ENCODE peak calls at places on chromosome 4, in ten cellular contexts. One of them, this sample, is unnamed.
A peak's percentile ranks its signal among the peaks of the same experiment; 100 is the strongest.

GRCh38 chr4:169707958-169708643 is 49.6 kb downstream of the HPF1 start:
- DNase-seq in GM20000: no peak
- DNase-seq in naive thymus-derived CD8-positive, alpha-beta T cell: no peak
- DNase-seq in stimulated activated naive CD4-positive, alpha-beta T cell: no peak
- DNase-seq in MCF 10A: no peak
- DNase-seq in fibroblast of the aortic adventitia: peak; percentile 93
- DNase-seq in NCI-H1092 treated with DMSO at 0.1 percent for 48 hours: no peak
- DNase-seq in myocyte: no peak
- DNase-seq in endothelial cell: no peak
- DNase-seq in effector CD4-positive, alpha-beta T cell: no peak
- DNase-seq in this sample: no peak

GRCh38 chr4:139654516-139654915 is 11.1 kb upstream of the MGST2 start:
- DNase-seq in GM20000: no peak
- DNase-seq in naive thymus-derived CD8-positive, alpha-beta T cell: no peak
- DNase-seq in stimulated activated naive CD4-positive, alpha-beta T cell: no peak
- DNase-seq in MCF 10A: no peak
- DNase-seq in fibroblast of the aortic adventitia: no peak
- DNase-seq in NCI-H1092 treated with DMSO at 0.1 percent for 48 hours: no peak
- DNase-seq in myocyte: no peak
- DNase-seq in endothelial cell: no peak
- DNase-seq in effector CD4-positive, alpha-beta T cell: no peak
- DNase-seq in this sample: no peak

GRCh38 chr4:187996502-187997177 is 1.1 kb downstream of the ZFP42 start:
- DNase-seq in GM20000: no peak
- DNase-seq in naive thymus-derived CD8-positive, alpha-beta T cell: no peak
- DNase-seq in stimulated activated naive CD4-positive, alpha-beta T cell: no peak
- DNase-seq in MCF 10A: no peak
- DNase-seq in fibroblast of the aortic adventitia: no peak
- DNase-seq in NCI-H1092 treated with DMSO at 0.1 percent for 48 hours: no peak
- DNase-seq in myocyte: no peak
- DNase-seq in endothelial cell: no peak
- DNase-seq in effector CD4-positive, alpha-beta T cell: no peak
- DNase-seq in this sample: no peak

GRCh38 chr4:56410247-56410646 is 23.0 kb upstream of the AASDH start:
- DNase-seq in GM20000: no peak
- DNase-seq in naive thymus-derived CD8-positive, alpha-beta T cell: no peak
- DNase-seq in stimulated activated naive CD4-positive, alpha-beta T cell: no peak
- DNase-seq in MCF 10A: peak; percentile 96
- DNase-seq in fibroblast of the aortic adventitia: peak; percentile 98
- DNase-seq in NCI-H1092 treated with DMSO at 0.1 percent for 48 hours: peak; percentile 90
- DNase-seq in myocyte: peak; percentile 93
- DNase-seq in endothelial cell: peak; percentile 49
- DNase-seq in effector CD4-positive, alpha-beta T cell: no peak
- DNase-seq in this sample: peak; percentile 22

GRCh38 chr4:104907991-104908390 is 238.7 kb upstream of the TET2 start:
- DNase-seq in GM20000: no peak
- DNase-seq in naive thymus-derived CD8-positive, alpha-beta T cell: no peak
- DNase-seq in stimulated activated naive CD4-positive, alpha-beta T cell: no peak
- DNase-seq in MCF 10A: no peak
- DNase-seq in fibroblast of the aortic adventitia: no peak
- DNase-seq in NCI-H1092 treated with DMSO at 0.1 percent for 48 hours: no peak
- DNase-seq in myocyte: no peak
- DNase-seq in endothelial cell: no peak
- DNase-seq in effector CD4-positive, alpha-beta T cell: no peak
- DNase-seq in this sample: no peak

GRCh38 chr4:133316874-133317273 is 167.8 kb downstream of the PCDH10 start:
- DNase-seq in GM20000: no peak
- DNase-seq in naive thymus-derived CD8-positive, alpha-beta T cell: no peak
- DNase-seq in stimulated activated naive CD4-positive, alpha-beta T cell: no peak
- DNase-seq in MCF 10A: peak; percentile 47
- DNase-seq in fibroblast of the aortic adventitia: peak; percentile 0
- DNase-seq in NCI-H1092 treated with DMSO at 0.1 percent for 48 hours: no peak
- DNase-seq in myocyte: peak; percentile 25
- DNase-seq in endothelial cell: no peak
- DNase-seq in effector CD4-positive, alpha-beta T cell: no peak
- DNase-seq in this sample: no peak

GRCh38 chr4:125726121-125726520 is 411.4 kb downstream of the FAT4 start:
- DNase-seq in GM20000: no peak
- DNase-seq in naive thymus-derived CD8-positive, alpha-beta T cell: no peak
- DNase-seq in stimulated activated naive CD4-positive, alpha-beta T cell: no peak
- DNase-seq in MCF 10A: no peak
- DNase-seq in fibroblast of the aortic adventitia: no peak
- DNase-seq in NCI-H1092 treated with DMSO at 0.1 percent for 48 hours: no peak
- DNase-seq in myocyte: no peak
- DNase-seq in endothelial cell: no peak
- DNase-seq in effector CD4-positive, alpha-beta T cell: no peak
- DNase-seq in this sample: no peak

GRCh38 chr4:155608231-155608885 is 58.3 kb upstream of the GUCY1A1 start:
- DNase-seq in GM20000: no peak
- DNase-seq in naive thymus-derived CD8-positive, alpha-beta T cell: no peak
- DNase-seq in stimulated activated naive CD4-positive, alpha-beta T cell: no peak
- DNase-seq in MCF 10A: no peak
- DNase-seq in fibroblast of the aortic adventitia: peak; percentile 27
- DNase-seq in NCI-H1092 treated with DMSO at 0.1 percent for 48 hours: no peak
- DNase-seq in myocyte: no peak
- DNase-seq in endothelial cell: no peak
- DNase-seq in effector CD4-positive, alpha-beta T cell: no peak
- DNase-seq in this sample: no peak

GRCh38 chr4:181820518-181820917 is 422.7 kb upstream of the TENM3 start:
- DNase-seq in GM20000: no peak
- DNase-seq in naive thymus-derived CD8-positive, alpha-beta T cell: no peak
- DNase-seq in stimulated activated naive CD4-positive, alpha-beta T cell: no peak
- DNase-seq in MCF 10A: no peak
- DNase-seq in fibroblast of the aortic adventitia: no peak
- DNase-seq in NCI-H1092 treated with DMSO at 0.1 percent for 48 hours: peak; percentile 64
- DNase-seq in myocyte: no peak
- DNase-seq in endothelial cell: no peak
- DNase-seq in effector CD4-positive, alpha-beta T cell: no peak
- DNase-seq in this sample: no peak

GRCh38 chr4:4856071-4857000 is 3.1 kb upstream of the MSX1 start:
- DNase-seq in GM20000: peak; percentile 36
- DNase-seq in naive thymus-derived CD8-positive, alpha-beta T cell: no peak
- DNase-seq in stimulated activated naive CD4-positive, alpha-beta T cell: no peak
- DNase-seq in MCF 10A: no peak
- DNase-seq in fibroblast of the aortic adventitia: no peak
- DNase-seq in NCI-H1092 treated with DMSO at 0.1 percent for 48 hours: peak; percentile 74
- DNase-seq in myocyte: peak; percentile 27
- DNase-seq in endothelial cell: no peak
- DNase-seq in effector CD4-positive, alpha-beta T cell: no peak
- DNase-seq in this sample: no peak

GRCh38 chr4:65865489-65865888 is 195.2 kb upstream of the EPHA5 start:
- DNase-seq in GM20000: no peak
- DNase-seq in naive thymus-derived CD8-positive, alpha-beta T cell: no peak
- DNase-seq in stimulated activated naive CD4-positive, alpha-beta T cell: no peak
- DNase-seq in MCF 10A: peak; percentile 35
- DNase-seq in fibroblast of the aortic adventitia: peak; percentile 11
- DNase-seq in NCI-H1092 treated with DMSO at 0.1 percent for 48 hours: no peak
- DNase-seq in myocyte: no peak
- DNase-seq in endothelial cell: peak; percentile 13
- DNase-seq in effector CD4-positive, alpha-beta T cell: no peak
- DNase-seq in this sample: peak; percentile 3

GRCh38 chr4:14864365-14864762 is 137.9 kb upstream of the CPEB2 start:
- DNase-seq in GM20000: no peak
- DNase-seq in naive thymus-derived CD8-positive, alpha-beta T cell: no peak
- DNase-seq in stimulated activated naive CD4-positive, alpha-beta T cell: no peak
- DNase-seq in MCF 10A: no peak
- DNase-seq in fibroblast of the aortic adventitia: no peak
- DNase-seq in NCI-H1092 treated with DMSO at 0.1 percent for 48 hours: no peak
- DNase-seq in myocyte: no peak
- DNase-seq in endothelial cell: no peak
- DNase-seq in effector CD4-positive, alpha-beta T cell: no peak
- DNase-seq in this sample: no peak

GRCh38 chr4:112082954-112083586 is 62.2 kb upstream of the FAM241A start:
- DNase-seq in GM20000: no peak
- DNase-seq in naive thymus-derived CD8-positive, alpha-beta T cell: no peak
- DNase-seq in stimulated activated naive CD4-positive, alpha-beta T cell: no peak
- DNase-seq in MCF 10A: peak; percentile 96
- DNase-seq in fibroblast of the aortic adventitia: peak; percentile 83
- DNase-seq in NCI-H1092 treated with DMSO at 0.1 percent for 48 hours: no peak
- DNase-seq in myocyte: peak; percentile 44
- DNase-seq in endothelial cell: no peak
- DNase-seq in effector CD4-positive, alpha-beta T cell: no peak
- DNase-seq in this sample: peak; percentile 7

GRCh38 chr4:94131212-94131611 is 76.5 kb upstream of the SMARCAD1 start:
- DNase-seq in GM20000: no peak
- DNase-seq in naive thymus-derived CD8-positive, alpha-beta T cell: no peak
- DNase-seq in stimulated activated naive CD4-positive, alpha-beta T cell: no peak
- DNase-seq in MCF 10A: no peak
- DNase-seq in fibroblast of the aortic adventitia: no peak
- DNase-seq in NCI-H1092 treated with DMSO at 0.1 percent for 48 hours: no peak
- DNase-seq in myocyte: peak; percentile 53
- DNase-seq in endothelial cell: no peak
- DNase-seq in effector CD4-positive, alpha-beta T cell: no peak
- DNase-seq in this sample: no peak

GRCh38 chr4:22463179-22463578 is 52.7 kb downstream of the ADGRA3 start:
- DNase-seq in GM20000: no peak
- DNase-seq in naive thymus-derived CD8-positive, alpha-beta T cell: no peak
- DNase-seq in stimulated activated naive CD4-positive, alpha-beta T cell: no peak
- DNase-seq in MCF 10A: no peak
- DNase-seq in fibroblast of the aortic adventitia: no peak
- DNase-seq in NCI-H1092 treated with DMSO at 0.1 percent for 48 hours: no peak
- DNase-seq in myocyte: no peak
- DNase-seq in endothelial cell: no peak
- DNase-seq in effector CD4-positive, alpha-beta T cell: no peak
- DNase-seq in this sample: no peak

GRCh38 chr4:37827030-37827705 is 682 bp downstream of the PGM2 start:
- DNase-seq in GM20000: peak; percentile 45
- DNase-seq in naive thymus-derived CD8-positive, alpha-beta T cell: peak; percentile 16
- DNase-seq in stimulated activated naive CD4-positive, alpha-beta T cell: no peak
- DNase-seq in MCF 10A: peak; percentile 63
- DNase-seq in fibroblast of the aortic adventitia: peak; percentile 41
- DNase-seq in NCI-H1092 treated with DMSO at 0.1 percent for 48 hours: no peak
- DNase-seq in myocyte: no peak
- DNase-seq in endothelial cell: no peak
- DNase-seq in effector CD4-positive, alpha-beta T cell: no peak
- DNase-seq in this sample: peak; percentile 24

GRCh38 chr4:1544861-1545275 is 138.6 kb upstream of the NKX1-1 start:
- DNase-seq in GM20000: no peak
- DNase-seq in naive thymus-derived CD8-positive, alpha-beta T cell: peak; percentile 27
- DNase-seq in stimulated activated naive CD4-positive, alpha-beta T cell: peak; percentile 13
- DNase-seq in MCF 10A: no peak
- DNase-seq in fibroblast of the aortic adventitia: no peak
- DNase-seq in NCI-H1092 treated with DMSO at 0.1 percent for 48 hours: no peak
- DNase-seq in myocyte: no peak
- DNase-seq in endothelial cell: no peak
- DNase-seq in effector CD4-positive, alpha-beta T cell: no peak
- DNase-seq in this sample: no peak

GRCh38 chr4:81628489-81628888 is 156.8 kb upstream of the RASGEF1B start:
- DNase-seq in GM20000: no peak
- DNase-seq in naive thymus-derived CD8-positive, alpha-beta T cell: no peak
- DNase-seq in stimulated activated naive CD4-positive, alpha-beta T cell: no peak
- DNase-seq in MCF 10A: no peak
- DNase-seq in fibroblast of the aortic adventitia: no peak
- DNase-seq in NCI-H1092 treated with DMSO at 0.1 percent for 48 hours: no peak
- DNase-seq in myocyte: no peak
- DNase-seq in endothelial cell: no peak
- DNase-seq in effector CD4-positive, alpha-beta T cell: no peak
- DNase-seq in this sample: no peak

GRCh38 chr4:165326831-165327210 is 648 bp upstream of the MSMO1 start:
- DNase-seq in GM20000: peak; percentile 59
- DNase-seq in naive thymus-derived CD8-positive, alpha-beta T cell: no peak
- DNase-seq in stimulated activated naive CD4-positive, alpha-beta T cell: no peak
- DNase-seq in MCF 10A: peak; percentile 78
- DNase-seq in fibroblast of the aortic adventitia: no peak
- DNase-seq in NCI-H1092 treated with DMSO at 0.1 percent for 48 hours: peak; percentile 64
- DNase-seq in myocyte: peak; percentile 42
- DNase-seq in endothelial cell: no peak
- DNase-seq in effector CD4-positive, alpha-beta T cell: no peak
- DNase-seq in this sample: peak; percentile 49

GRCh38 chr4:94469221-94469784 is 17.6 kb downstream of the PDLIM5 start:
- DNase-seq in GM20000: no peak
- DNase-seq in naive thymus-derived CD8-positive, alpha-beta T cell: no peak
- DNase-seq in stimulated activated naive CD4-positive, alpha-beta T cell: no peak
- DNase-seq in MCF 10A: no peak
- DNase-seq in fibroblast of the aortic adventitia: no peak
- DNase-seq in NCI-H1092 treated with DMSO at 0.1 percent for 48 hours: no peak
- DNase-seq in myocyte: no peak
- DNase-seq in endothelial cell: no peak
- DNase-seq in effector CD4-positive, alpha-beta T cell: no peak
- DNase-seq in this sample: no peak

GRCh38 chr4:98555798-98556445 is 102.5 kb downstream of the TSPAN5 start:
- DNase-seq in GM20000: no peak
- DNase-seq in naive thymus-derived CD8-positive, alpha-beta T cell: no peak
- DNase-seq in stimulated activated naive CD4-positive, alpha-beta T cell: no peak
- DNase-seq in MCF 10A: peak; percentile 20
- DNase-seq in fibroblast of the aortic adventitia: peak; percentile 49
- DNase-seq in NCI-H1092 treated with DMSO at 0.1 percent for 48 hours: no peak
- DNase-seq in myocyte: no peak
- DNase-seq in endothelial cell: no peak
- DNase-seq in effector CD4-positive, alpha-beta T cell: no peak
- DNase-seq in this sample: no peak

GRCh38 chr4:110636677-110637407 is 14.0 kb upstream of the PITX2 start:
- DNase-seq in GM20000: peak; percentile 22
- DNase-seq in naive thymus-derived CD8-positive, alpha-beta T cell: no peak
- DNase-seq in stimulated activated naive CD4-positive, alpha-beta T cell: no peak
- DNase-seq in MCF 10A: no peak
- DNase-seq in fibroblast of the aortic adventitia: peak; percentile 65
- DNase-seq in NCI-H1092 treated with DMSO at 0.1 percent for 48 hours: no peak
- DNase-seq in myocyte: peak; percentile 96
- DNase-seq in endothelial cell: peak; percentile 44
- DNase-seq in effector CD4-positive, alpha-beta T cell: no peak
- DNase-seq in this sample: peak; percentile 84

GRCh38 chr4:158540125-158540907 is 18.6 kb downstream of the RXFP1 start:
- DNase-seq in GM20000: no peak
- DNase-seq in naive thymus-derived CD8-positive, alpha-beta T cell: no peak
- DNase-seq in stimulated activated naive CD4-positive, alpha-beta T cell: no peak
- DNase-seq in MCF 10A: peak; percentile 20
- DNase-seq in fibroblast of the aortic adventitia: peak; percentile 9
- DNase-seq in NCI-H1092 treated with DMSO at 0.1 percent for 48 hours: no peak
- DNase-seq in myocyte: no peak
- DNase-seq in endothelial cell: no peak
- DNase-seq in effector CD4-positive, alpha-beta T cell: no peak
- DNase-seq in this sample: no peak

GRCh38 chr4:67436742-67437141 is 108.6 kb downstream of the CENPC start:
- DNase-seq in GM20000: no peak
- DNase-seq in naive thymus-derived CD8-positive, alpha-beta T cell: no peak
- DNase-seq in stimulated activated naive CD4-positive, alpha-beta T cell: no peak
- DNase-seq in MCF 10A: no peak
- DNase-seq in fibroblast of the aortic adventitia: peak; percentile 7
- DNase-seq in NCI-H1092 treated with DMSO at 0.1 percent for 48 hours: no peak
- DNase-seq in myocyte: peak; percentile 61
- DNase-seq in endothelial cell: no peak
- DNase-seq in effector CD4-positive, alpha-beta T cell: no peak
- DNase-seq in this sample: peak; percentile 27

GRCh38 chr4:149980941-149981340 is 97.3 kb upstream of the DCLK2 start:
- DNase-seq in GM20000: peak; percentile 51
- DNase-seq in naive thymus-derived CD8-positive, alpha-beta T cell: peak; percentile 24
- DNase-seq in stimulated activated naive CD4-positive, alpha-beta T cell: no peak
- DNase-seq in MCF 10A: peak; percentile 72
- DNase-seq in fibroblast of the aortic adventitia: peak; percentile 74
- DNase-seq in NCI-H1092 treated with DMSO at 0.1 percent for 48 hours: peak; percentile 19
- DNase-seq in myocyte: peak; percentile 75
- DNase-seq in endothelial cell: peak; percentile 67
- DNase-seq in effector CD4-positive, alpha-beta T cell: peak; percentile 13
- DNase-seq in this sample: peak; percentile 23

GRCh38 chr4:9894604-9895361 is 113.3 kb downstream of the DRD5 start:
- DNase-seq in GM20000: no peak
- DNase-seq in naive thymus-derived CD8-positive, alpha-beta T cell: no peak
- DNase-seq in stimulated activated naive CD4-positive, alpha-beta T cell: no peak
- DNase-seq in MCF 10A: no peak
- DNase-seq in fibroblast of the aortic adventitia: no peak
- DNase-seq in NCI-H1092 treated with DMSO at 0.1 percent for 48 hours: no peak
- DNase-seq in myocyte: no peak
- DNase-seq in endothelial cell: no peak
- DNase-seq in effector CD4-positive, alpha-beta T cell: no peak
- DNase-seq in this sample: no peak

GRCh38 chr4:105895324-105895608 is at the start of gene NPNT:
- DNase-seq in GM20000: peak; percentile 61
- DNase-seq in naive thymus-derived CD8-positive, alpha-beta T cell: no peak
- DNase-seq in stimulated activated naive CD4-positive, alpha-beta T cell: no peak
- DNase-seq in MCF 10A: no peak
- DNase-seq in fibroblast of the aortic adventitia: no peak
- DNase-seq in NCI-H1092 treated with DMSO at 0.1 percent for 48 hours: peak; percentile 78
- DNase-seq in myocyte: no peak
- DNase-seq in endothelial cell: peak; percentile 25
- DNase-seq in effector CD4-positive, alpha-beta T cell: no peak
- DNase-seq in this sample: peak; percentile 55

GRCh38 chr4:147103403-147103946 is 157.8 kb upstream of the TTC29 start:
- DNase-seq in GM20000: no peak
- DNase-seq in naive thymus-derived CD8-positive, alpha-beta T cell: no peak
- DNase-seq in stimulated activated naive CD4-positive, alpha-beta T cell: no peak
- DNase-seq in MCF 10A: peak; percentile 92
- DNase-seq in fibroblast of the aortic adventitia: peak; percentile 93
- DNase-seq in NCI-H1092 treated with DMSO at 0.1 percent for 48 hours: no peak
- DNase-seq in myocyte: peak; percentile 98
- DNase-seq in endothelial cell: no peak
- DNase-seq in effector CD4-positive, alpha-beta T cell: no peak
- DNase-seq in this sample: no peak